ENCODE peak calls at places on chromosomes 5 and 9, in five cellular contexts. One of them, this sample, is unnamed.

GRCh38 chr9:20397348-20397747 is 225.0 kb downstream of the MLLT3 start:
- DNase-seq in GM23338: peak
- DNase-seq in HepG2: no peak
- DNase-seq in HCT116: no peak
- DNase-seq in HL-60: no peak
- DNase-seq in this sample: no peak

GRCh38 chr5:150143725-150144058 is 12.0 kb downstream of the PDGFRB start:
- DNase-seq in HepG2: no peak
- DNase-seq in GM23338: no peak
- DNase-seq in HCT116: no peak
- DNase-seq in HL-60: no peak
- DNase-seq in this sample: no peak

GRCh38 chr9:95857122-95857521 is 18.4 kb upstream of the ERCC6L2 start:
- DNase-seq in HepG2: peak
- DNase-seq in HL-60: no peak
- DNase-seq in GM23338: peak
- DNase-seq in HCT116: no peak
- DNase-seq in this sample: peak

GRCh38 chr5:54073735-54074134 is 236.6 kb downstream of the ARL15 start:
- DNase-seq in HL-60: no peak
- DNase-seq in HepG2: no peak
- DNase-seq in GM23338: peak
- DNase-seq in HCT116: no peak
- DNase-seq in this sample: no peak

GRCh38 chr5:8456846-8457186 is 587.9 kb downstream of the MTRR start:
- DNase-seq in HCT116: no peak
- DNase-seq in HL-60: no peak
- DNase-seq in HepG2: no peak
- DNase-seq in GM23338: no peak
- DNase-seq in this sample: no peak

GRCh38 chr5:153618307-153618706 is 127.8 kb downstream of the GRIA1 start:
- DNase-seq in HepG2: no peak
- DNase-seq in HL-60: no peak
- DNase-seq in HCT116: no peak
- DNase-seq in GM23338: no peak
- DNase-seq in this sample: no peak

GRCh38 chr5:179805070-179805528 is 1.6 kb downstream of the MGAT4B start:
- DNase-seq in HepG2: no peak
- DNase-seq in HL-60: no peak
- DNase-seq in HCT116: no peak
- DNase-seq in GM23338: no peak
- DNase-seq in this sample: no peak

GRCh38 chr9:13787234-13787833 is 507.8 kb upstream of the MPDZ start:
- DNase-seq in GM23338: no peak
- DNase-seq in HCT116: no peak
- DNase-seq in HepG2: no peak
- DNase-seq in HL-60: no peak
- DNase-seq in this sample: no peak

GRCh38 chr5:51983161-51983560 is 599.9 kb downstream of the ISL1 start:
- DNase-seq in HepG2: no peak
- DNase-seq in GM23338: no peak
- DNase-seq in HL-60: no peak
- DNase-seq in HCT116: no peak
- DNase-seq in this sample: no peak

GRCh38 chr9:93301911-93302525 is 118.1 kb downstream of the WNK2 start:
- DNase-seq in GM23338: no peak
- DNase-seq in HCT116: no peak
- DNase-seq in HepG2: no peak
- DNase-seq in HL-60: no peak
- DNase-seq in this sample: no peak

GRCh38 chr9:16154570-16155078 is 601.8 kb downstream of the CCDC171 start:
- DNase-seq in HepG2: no peak
- DNase-seq in HL-60: no peak
- DNase-seq in GM23338: peak
- DNase-seq in HCT116: no peak
- DNase-seq in this sample: peak
- H3K4me3 ChIP-seq in HepG2: no peak
- H3K4me3 ChIP-seq in HL-60: no peak
- H3K4me3 ChIP-seq in GM23338: peak
- H3K4me3 ChIP-seq in HCT116: no peak
- H3K4me3 ChIP-seq in this sample: no peak

DNA sequence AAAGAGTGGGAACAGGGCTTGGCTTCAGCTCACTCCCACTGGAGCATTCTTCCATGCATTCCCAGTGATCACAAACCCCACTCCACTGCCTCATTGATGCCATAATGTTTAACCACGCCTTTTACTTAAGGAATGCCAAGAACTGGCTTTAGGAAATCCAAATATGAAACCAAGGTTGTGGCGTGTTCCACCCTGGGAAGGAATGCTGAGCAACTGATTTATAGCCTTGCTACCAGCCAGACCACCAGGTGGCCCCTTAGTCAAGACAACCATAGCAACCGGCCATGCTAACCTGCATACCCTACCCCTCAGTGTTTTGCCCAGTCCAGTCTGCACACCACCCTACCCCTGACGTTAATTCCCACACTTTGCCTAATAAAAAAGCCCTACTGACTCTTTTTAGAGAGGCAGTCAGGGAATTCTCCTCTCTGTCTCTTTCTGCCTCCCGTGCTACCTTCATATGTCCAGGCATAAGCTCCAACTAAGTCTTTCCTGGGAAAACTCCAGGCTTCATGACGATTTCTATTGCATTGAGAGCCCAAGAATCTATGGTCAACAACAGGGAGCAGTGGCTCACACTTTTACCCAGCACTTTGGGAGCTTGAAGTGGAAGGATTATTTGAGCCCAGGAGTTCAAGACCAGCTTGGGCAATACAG is 27.0 kb upstream of the PRRC2B start:
- DNase-seq in HCT116: no peak
- DNase-seq in GM23338: peak
- DNase-seq in HepG2: peak
- DNase-seq in HL-60: no peak
- DNase-seq in this sample: peak
- TF ChIP-seq REST in HCT116: no peak
- TF ChIP-seq REST in GM23338: no peak
- TF ChIP-seq REST in HepG2: no peak
- TF ChIP-seq REST in HL-60: no peak
- TF ChIP-seq REST in this sample: no peak

GRCh38 chr9:125258832-125259534 is 2.6 kb upstream of the GAPVD1 start:
- DNase-seq in HL-60: peak
- DNase-seq in HCT116: no peak
- DNase-seq in HepG2: peak
- DNase-seq in GM23338: no peak
- DNase-seq in this sample: no peak

GRCh38 chr9:125258160-125258559 is 3.5 kb upstream of the GAPVD1 start:
- DNase-seq in GM23338: no peak
- DNase-seq in HCT116: no peak
- DNase-seq in HepG2: no peak
- DNase-seq in HL-60: no peak
- DNase-seq in this sample: no peak

GRCh38 chr9:125260564-125260963 is 1.1 kb upstream of the GAPVD1 start:
- DNase-seq in HepG2: peak
- DNase-seq in GM23338: no peak
- DNase-seq in HCT116: no peak
- DNase-seq in HL-60: no peak
- DNase-seq in this sample: no peak

GRCh38 chr9:125261501-125262216 is at the start of gene GAPVD1:
- DNase-seq in HepG2: peak
- DNase-seq in HCT116: peak
- DNase-seq in HL-60: peak
- DNase-seq in GM23338: peak
- DNase-seq in this sample: peak

GRCh38 chr9:125262217-125262991 is 778 bp downstream of the GAPVD1 start:
- DNase-seq in HL-60: no peak
- DNase-seq in HepG2: peak
- DNase-seq in GM23338: no peak
- DNase-seq in HCT116: no peak
- DNase-seq in this sample: no peak
- H3K4me3 ChIP-seq in HL-60: peak
- H3K4me3 ChIP-seq in HepG2: peak
- H3K4me3 ChIP-seq in GM23338: peak
- H3K4me3 ChIP-seq in HCT116: peak
- H3K4me3 ChIP-seq in this sample: peak

DNA sequence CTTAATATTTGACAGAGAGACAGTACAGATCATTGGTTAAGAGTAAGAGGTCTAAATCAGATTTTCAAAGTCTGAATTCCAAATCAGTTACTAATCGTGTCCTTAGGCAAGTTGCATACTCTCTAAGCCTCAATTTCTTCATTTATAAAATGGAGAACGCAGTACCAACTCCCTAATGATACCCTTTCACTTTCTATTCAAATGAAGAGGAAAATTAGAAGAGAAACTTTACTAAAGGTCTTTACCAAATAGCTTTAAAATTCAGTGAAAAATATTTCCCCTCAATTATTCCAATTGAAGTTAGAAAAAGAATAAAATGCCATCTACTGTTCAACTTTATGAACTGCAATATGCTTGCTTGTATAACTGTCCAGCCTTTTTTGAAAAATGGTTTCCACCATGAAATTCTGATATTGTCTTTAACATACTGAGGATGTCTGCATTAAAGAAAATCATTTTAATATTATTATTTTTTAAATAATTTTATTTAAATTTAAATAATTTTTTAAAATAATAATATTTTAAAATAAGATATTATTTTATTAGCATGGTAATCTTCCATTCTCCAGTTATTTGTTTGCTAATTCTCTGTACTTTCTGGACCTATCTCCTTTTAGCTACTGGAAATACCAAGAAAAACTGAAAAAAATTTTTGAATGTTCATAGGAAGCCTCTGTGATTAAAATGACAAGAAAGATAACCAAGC is 36.0 kb downstream of the POC5 start:
- DNase-seq in HL-60: no peak
- DNase-seq in GM23338: peak
- DNase-seq in HCT116: peak
- DNase-seq in HepG2: peak
- DNase-seq in this sample: peak
- TF ChIP-seq REST in HL-60: no peak
- TF ChIP-seq REST in GM23338: no peak
- TF ChIP-seq REST in HCT116: no peak
- TF ChIP-seq REST in HepG2: no peak
- TF ChIP-seq REST in this sample: no peak

GRCh38 chr5:78912085-78912771 is 72.9 kb downstream of the ARSB start:
- DNase-seq in HL-60: no peak
- DNase-seq in GM23338: no peak
- DNase-seq in HCT116: no peak
- DNase-seq in HepG2: no peak
- DNase-seq in this sample: no peak
- H3K4me3 ChIP-seq in HL-60: no peak
- H3K4me3 ChIP-seq in GM23338: no peak
- H3K4me3 ChIP-seq in HCT116: no peak
- H3K4me3 ChIP-seq in HepG2: no peak
- H3K4me3 ChIP-seq in this sample: no peak

This sample was measured in A549.